ENCODE peak calls at places on chromosomes 4 and X, in eight cellular contexts. B, N, Y, Z, W, O, J and C are unnamed samples.

GRCh38 chr4:52250124-52250523 is 199.0 kb downstream of the SPATA18 start:
- DNase-seq in B (no peak), N (no peak), Y (peak; percentile 6), Z (no peak), W (no peak), O (peak; percentile 24), J (peak; percentile 31), C (no peak)

GRCh38 chr4:84319124-84319523 is 180.0 kb downstream of the NKX6-1 start:
- DNase-seq in B (no peak), N (no peak), Y (peak; percentile 1), Z (no peak), W (no peak), O (no peak), J (peak; percentile 18), C (no peak)

GRCh38 chr4:125828316-125828715 is 513.6 kb downstream of the FAT4 start:
- DNase-seq in B (no peak), N (no peak), Y (no peak), Z (no peak), W (no peak), O (no peak), J (no peak), C (no peak)

GRCh38 chr4:114782842-114783595 is 184.4 kb downstream of the UGT8 start:
- DNase-seq in B (no peak), N (no peak), Y (no peak), Z (no peak), W (no peak), O (no peak), J (no peak), C (no peak)

GRCh38 chr4:153013202-153013988 is 77.3 kb downstream of the FHDC1 start:
- DNase-seq in B (no peak), N (peak; percentile 2), Y (no peak), Z (no peak), W (no peak), O (no peak), J (no peak), C (no peak)

GRCh38 chr4:55311792-55312490 is 34.1 kb upstream of the SRD5A3 start:
- DNase-seq in B (no peak), N (no peak), Y (peak; percentile 57), Z (no peak), W (no peak), O (no peak), J (no peak), C (no peak)

GRCh38 chr4:3436798-3437581 is 4.8 kb upstream of the HGFAC start:
- DNase-seq in B (no peak), N (peak; percentile 44), Y (peak; percentile 28), Z (peak; percentile 44), W (peak; percentile 78), O (no peak), J (no peak), C (no peak)

GRCh38 chr4:8588196-8588470 is 4.4 kb upstream of the CPZ start:
- DNase-seq in B (no peak), N (no peak), Y (no peak), Z (no peak), W (no peak), O (peak; percentile 5), J (no peak), C (no peak)

GRCh38 chrX:45852884-45853283 is 652.2 kb upstream of the DIPK2B start:
- DNase-seq in B (no peak), N (peak; percentile 55), Y (no peak), Z (peak; percentile 11), W (no peak), O (no peak), J (no peak), C (no peak)

GRCh38 chr4:126860308-126860707 is 772.4 kb upstream of the INTU start:
- DNase-seq in B (no peak), N (no peak), Y (no peak), Z (no peak), W (no peak), O (no peak), J (no peak), C (no peak)

GRCh38 chrX:132119821-132120220 is 8.0 kb downstream of the FRMD7 start:
- DNase-seq in B (no peak), N (no peak), Y (no peak), Z (no peak), W (peak; percentile 9), O (no peak), J (no peak), C (no peak)

GRCh38 chr4:42296196-42296595 is 101.1 kb upstream of the SHISA3 start:
- DNase-seq in B (no peak), N (no peak), Y (peak; percentile 41), Z (no peak), W (no peak), O (no peak), J (no peak), C (no peak)

GRCh38 chr4:56979674-56980073 is 978 bp downstream of the POLR2B start:
- DNase-seq in B (no peak), N (no peak), Y (peak; percentile 46), Z (peak; percentile 80), W (peak; percentile 15), O (peak; percentile 43), J (no peak), C (peak; percentile 39)

GRCh38 chr4:20030108-20030507 is 221.6 kb upstream of the SLIT2 start:
- DNase-seq in B (no peak), N (no peak), Y (no peak), Z (no peak), W (no peak), O (no peak), J (no peak), C (no peak)

GRCh38 chr4:154082760-154083530 is 294.1 kb upstream of the SFRP2 start:
- DNase-seq in B (no peak), N (no peak), Y (no peak), Z (peak; percentile 8), W (peak; percentile 18), O (peak; percentile 85), J (no peak), C (peak; percentile 9)
- TF ChIP-seq CTCF in B (peak; percentile 51), N (peak; percentile 48), Y (peak; percentile 19), Z (no peak), W (no peak), O (peak; percentile 71), J (no peak), C (peak; percentile 39)

GRCh38 chr4:165343353-165344191 is 16.1 kb downstream of the MSMO1 start:
- DNase-seq in B (no peak), N (no peak), Y (no peak), Z (peak; percentile 10), W (no peak), O (no peak), J (no peak), C (no peak)

GRCh38 chr4:165351359-165352130 is 24.1 kb downstream of the MSMO1 start:
- DNase-seq in B (no peak), N (no peak), Y (no peak), Z (peak; percentile 26), W (no peak), O (no peak), J (no peak), C (no peak)

GRCh38 chr4:165347647-165348569 is 20.4 kb downstream of the MSMO1 start:
- DNase-seq in B (no peak), N (no peak), Y (no peak), Z (no peak), W (no peak), O (no peak), J (no peak), C (no peak)

DNA sequence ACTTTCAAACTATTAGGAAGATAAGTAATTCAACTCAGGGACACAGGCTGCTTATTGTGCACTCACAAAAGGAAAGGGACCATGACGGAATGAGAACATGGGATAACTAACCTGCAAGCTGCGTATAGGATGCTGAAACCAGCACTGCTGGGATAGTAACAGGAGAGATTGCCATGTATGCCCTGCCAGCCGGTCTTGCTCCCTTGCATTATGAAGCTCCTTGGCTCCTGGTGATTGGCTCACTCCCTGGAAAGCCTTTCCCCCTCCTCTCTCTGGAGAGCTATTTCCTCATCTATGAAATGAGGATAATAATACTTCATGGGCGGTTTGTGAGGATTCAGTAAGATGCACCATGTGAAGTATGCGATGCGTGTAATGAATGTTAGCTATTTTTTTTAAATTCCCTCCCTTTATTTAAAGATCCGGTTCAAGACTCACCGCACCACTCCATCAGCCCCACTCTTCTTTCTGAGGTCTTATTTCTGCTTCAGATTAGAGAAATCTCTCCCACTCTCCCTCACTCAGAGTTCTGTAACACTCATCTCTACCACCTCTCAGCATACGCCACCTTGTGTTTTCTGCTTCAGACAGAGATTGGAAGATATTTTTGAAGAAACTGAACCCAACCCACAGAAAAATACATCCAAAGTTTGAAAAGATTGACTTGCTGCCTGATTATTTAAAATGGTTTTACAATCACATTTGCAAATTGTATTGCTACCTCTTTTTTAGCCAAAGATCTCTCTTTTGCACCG is 18.4 kb downstream of the MSMO1 start:
- DNase-seq in B (no peak), N (no peak), Y (no peak), Z (no peak), W (no peak), O (no peak), J (no peak), C (no peak)
- TF ChIP-seq CTCF in B (no peak), N (peak; percentile 21), Y (peak; percentile 23), Z (no peak), W (no peak), O (no peak), J (no peak), C (no peak)

DNA sequence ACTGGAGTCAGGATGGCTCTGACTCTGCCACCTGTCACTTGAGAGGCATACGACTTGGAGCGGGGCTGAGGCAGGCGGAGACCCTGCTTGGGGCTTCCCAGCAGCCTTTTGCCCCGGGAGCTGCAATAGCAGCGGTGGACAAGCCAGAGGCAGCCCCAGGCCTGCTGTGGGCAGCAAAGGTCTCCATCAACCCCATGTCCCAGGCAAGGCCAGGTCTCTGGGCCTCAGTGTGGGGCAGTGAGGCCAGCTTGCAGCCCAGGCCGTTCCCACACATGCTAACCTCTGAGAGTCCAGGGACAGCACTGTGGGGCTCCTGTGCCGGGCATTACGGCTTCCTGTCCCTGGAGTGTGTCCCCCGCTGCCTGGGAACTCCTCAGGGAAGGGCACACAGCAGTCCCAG is 53.0 kb downstream of the FAM53A start:
- DNase-seq in B (no peak), N (no peak), Y (no peak), Z (no peak), W (no peak), O (no peak), J (no peak), C (no peak)
- TF ChIP-seq CTCF in B (no peak), N (no peak), Y (no peak), Z (no peak), W (no peak), O (no peak), J (no peak), C (no peak)

DNA sequence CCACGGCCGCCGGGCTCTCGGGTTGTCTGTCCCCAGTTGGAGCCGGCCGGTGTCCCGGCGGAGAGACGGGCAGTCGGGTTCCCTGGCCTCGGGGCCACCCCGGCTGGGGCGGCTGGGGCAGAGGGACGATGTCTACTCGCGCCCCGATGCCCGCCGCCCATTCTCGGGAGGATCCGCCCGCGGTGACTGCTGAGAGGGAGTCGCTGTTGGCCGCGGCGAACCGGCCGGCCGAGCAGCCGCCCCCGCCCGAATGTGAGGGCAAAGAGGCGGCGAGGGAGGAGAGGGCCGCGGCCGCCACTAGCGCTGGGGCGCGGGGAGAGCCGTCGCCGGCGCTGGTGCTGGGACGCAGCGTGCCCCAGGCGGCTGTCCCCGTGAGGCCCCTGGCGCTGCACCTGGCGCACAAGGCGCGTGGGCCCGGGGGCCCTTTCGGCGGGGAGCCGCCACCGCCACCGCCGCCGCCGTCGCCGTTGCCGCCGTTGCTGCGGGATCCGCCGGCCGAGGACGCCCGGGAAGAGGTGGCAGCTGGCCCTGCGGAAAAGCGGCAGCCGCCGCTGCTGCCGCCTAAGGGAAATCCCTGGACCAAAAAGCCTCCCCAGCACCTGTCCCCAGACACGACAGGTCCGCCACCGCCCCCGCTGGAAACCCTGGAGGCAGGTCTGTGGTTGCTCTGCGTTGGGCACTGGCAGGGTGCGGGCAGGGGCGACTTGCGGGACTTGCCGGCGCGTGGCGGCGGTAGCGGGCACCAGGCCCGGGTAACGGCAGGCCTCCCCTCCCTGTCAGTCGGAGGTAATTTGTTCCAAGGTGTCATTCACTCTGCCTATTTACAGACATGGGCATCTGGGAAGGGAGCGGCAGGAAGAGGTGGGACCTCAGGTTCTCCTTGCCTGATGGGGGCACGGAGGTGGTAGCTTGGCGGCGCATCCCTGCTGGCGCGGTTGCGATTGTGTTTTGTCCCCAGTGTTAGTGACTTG is 739 bp downstream of the LARP1B start:
- DNase-seq in B (peak; percentile 53), N (peak; percentile 18), Y (peak; percentile 34), Z (peak; percentile 71), W (peak; percentile 69), O (peak; percentile 71), J (peak; percentile 22), C (peak; percentile 49)
- TF ChIP-seq CTCF in B (no peak), N (peak; percentile 22), Y (peak; percentile 6), Z (no peak), W (no peak), O (no peak), J (no peak), C (no peak)